ENCODE peak calls at places on chromosomes 4 and X, in seven cellular contexts. One of them, this sample, is unnamed.

GRCh38 chrX:47658684-47659515 is at the start of gene UXT:
- DNase-seq in fibroblast of villous mesenchyme: peak; percentile 98
- DNase-seq in heart right ventricle: peak; percentile 89
- DNase-seq in tibial artery: peak; percentile 96
- DNase-seq in tibial nerve: peak; percentile 87
- DNase-seq in nephron progenitor cell: peak; percentile 91
- DNase-seq in testis: peak; percentile 94
- DNase-seq in this sample: peak; percentile 25

GRCh38 chr4:131499139-131499873 is 1649.8 kb upstream of the PCDH10 start:
- DNase-seq in tibial nerve: peak; percentile 8
- DNase-seq in tibial artery: no peak
- DNase-seq in testis: no peak
- DNase-seq in fibroblast of villous mesenchyme: peak; percentile 83
- DNase-seq in nephron progenitor cell: no peak
- DNase-seq in heart right ventricle: no peak
- DNase-seq in this sample: no peak

GRCh38 chrX:17967888-17968287 is 106.8 kb upstream of the RAI2 start:
- DNase-seq in fibroblast of villous mesenchyme: no peak
- DNase-seq in tibial artery: no peak
- DNase-seq in heart right ventricle: no peak
- DNase-seq in tibial nerve: no peak
- DNase-seq in testis: no peak
- DNase-seq in nephron progenitor cell: no peak
- DNase-seq in this sample: no peak

GRCh38 chr4:1469043-1469442 is 62.8 kb upstream of the NKX1-1 start:
- DNase-seq in nephron progenitor cell: no peak
- DNase-seq in heart right ventricle: no peak
- DNase-seq in testis: no peak
- DNase-seq in tibial nerve: no peak
- DNase-seq in tibial artery: no peak
- DNase-seq in fibroblast of villous mesenchyme: no peak
- DNase-seq in this sample: no peak

GRCh38 chr4:13523591-13524503 is 20.5 kb downstream of the NKX3-2 start:
- DNase-seq in fibroblast of villous mesenchyme: no peak
- DNase-seq in tibial nerve: no peak
- DNase-seq in testis: no peak
- DNase-seq in heart right ventricle: no peak
- DNase-seq in tibial artery: no peak
- DNase-seq in nephron progenitor cell: no peak
- DNase-seq in this sample: no peak

GRCh38 chrX:102085706-102086105 is 39.8 kb upstream of the TCEAL2 start:
- DNase-seq in tibial artery: no peak
- DNase-seq in testis: no peak
- DNase-seq in tibial nerve: no peak
- DNase-seq in fibroblast of villous mesenchyme: no peak
- DNase-seq in nephron progenitor cell: no peak
- DNase-seq in heart right ventricle: no peak
- DNase-seq in this sample: no peak

GRCh38 chr4:20916106-20916505 is 215.8 kb downstream of the PACRGL start:
- DNase-seq in testis: no peak
- DNase-seq in tibial nerve: no peak
- DNase-seq in fibroblast of villous mesenchyme: no peak
- DNase-seq in heart right ventricle: no peak
- DNase-seq in tibial artery: no peak
- DNase-seq in nephron progenitor cell: no peak
- DNase-seq in this sample: no peak

GRCh38 chr4:112648263-112649054 is 11.5 kb downstream of the LARP7 start:
- DNase-seq in nephron progenitor cell: no peak
- DNase-seq in fibroblast of villous mesenchyme: no peak
- DNase-seq in tibial artery: no peak
- DNase-seq in tibial nerve: no peak
- DNase-seq in heart right ventricle: no peak
- DNase-seq in testis: no peak
- DNase-seq in this sample: no peak

GRCh38 chr4:13635281-13635799 is 7.8 kb upstream of the BOD1L1 start:
- DNase-seq in testis: no peak
- DNase-seq in fibroblast of villous mesenchyme: no peak
- DNase-seq in tibial artery: no peak
- DNase-seq in heart right ventricle: no peak
- DNase-seq in tibial nerve: no peak
- DNase-seq in nephron progenitor cell: no peak
- DNase-seq in this sample: no peak

GRCh38 chr4:7629855-7630254 is 195.1 kb upstream of the PSAPL1 start:
- DNase-seq in tibial artery: no peak
- DNase-seq in fibroblast of villous mesenchyme: no peak
- DNase-seq in tibial nerve: no peak
- DNase-seq in nephron progenitor cell: no peak
- DNase-seq in heart right ventricle: no peak
- DNase-seq in testis: no peak
- DNase-seq in this sample: no peak

GRCh38 chrX:124086411-124086810 is 124.9 kb downstream of the STAG2 start:
- DNase-seq in tibial nerve: no peak
- DNase-seq in tibial artery: no peak
- DNase-seq in fibroblast of villous mesenchyme: no peak
- DNase-seq in heart right ventricle: no peak
- DNase-seq in nephron progenitor cell: no peak
- DNase-seq in testis: no peak
- DNase-seq in this sample: no peak

GRCh38 chr4:37693450-37694190 is 7.4 kb upstream of the RELL1 start:
- DNase-seq in tibial nerve: no peak
- DNase-seq in fibroblast of villous mesenchyme: peak; percentile 70
- DNase-seq in tibial artery: no peak
- DNase-seq in heart right ventricle: no peak
- DNase-seq in nephron progenitor cell: no peak
- DNase-seq in testis: no peak
- DNase-seq in this sample: no peak

GRCh38 chrX:131677655-131678628 is 134.1 kb downstream of the OR13H1 start:
- DNase-seq in tibial nerve: no peak
- DNase-seq in nephron progenitor cell: peak; percentile 78
- DNase-seq in testis: peak; percentile 25
- DNase-seq in tibial artery: no peak
- DNase-seq in fibroblast of villous mesenchyme: peak; percentile 21
- DNase-seq in heart right ventricle: peak; percentile 11
- DNase-seq in this sample: peak; percentile 16

GRCh38 chr4:83651846-83652245 is 115.9 kb downstream of the GPAT3 start:
- DNase-seq in heart right ventricle: no peak
- DNase-seq in testis: no peak
- DNase-seq in nephron progenitor cell: no peak
- DNase-seq in tibial artery: no peak
- DNase-seq in tibial nerve: no peak
- DNase-seq in fibroblast of villous mesenchyme: no peak
- DNase-seq in this sample: no peak

GRCh38 chr4:186144596-186145569 is 40.4 kb downstream of the FAM149A start:
- DNase-seq in testis: peak; percentile 50
- DNase-seq in tibial nerve: peak; percentile 16
- DNase-seq in fibroblast of villous mesenchyme: peak; percentile 45
- DNase-seq in nephron progenitor cell: peak; percentile 90
- DNase-seq in tibial artery: peak; percentile 85
- DNase-seq in heart right ventricle: peak; percentile 73
- DNase-seq in this sample: no peak

GRCh38 chr4:70714488-70714887 is 7.3 kb upstream of the RUFY3 start:
- DNase-seq in tibial artery: no peak
- DNase-seq in testis: no peak
- DNase-seq in nephron progenitor cell: no peak
- DNase-seq in tibial nerve: no peak
- DNase-seq in heart right ventricle: no peak
- DNase-seq in fibroblast of villous mesenchyme: no peak
- DNase-seq in this sample: no peak

GRCh38 chr4:72430050-72430449 is 139.0 kb downstream of the ADAMTS3 start:
- DNase-seq in fibroblast of villous mesenchyme: no peak
- DNase-seq in tibial nerve: no peak
- DNase-seq in tibial artery: no peak
- DNase-seq in testis: no peak
- DNase-seq in heart right ventricle: no peak
- DNase-seq in nephron progenitor cell: no peak
- DNase-seq in this sample: no peak

GRCh38 chrX:150087612-150088011 is 149.3 kb upstream of the EOLA2 start:
- DNase-seq in nephron progenitor cell: no peak
- DNase-seq in heart right ventricle: no peak
- DNase-seq in tibial nerve: no peak
- DNase-seq in testis: no peak
- DNase-seq in fibroblast of villous mesenchyme: no peak
- DNase-seq in tibial artery: no peak
- DNase-seq in this sample: no peak

GRCh38 chrX:110418857-110419249 is 60.2 kb downstream of the RTL9 start:
- DNase-seq in testis: no peak
- DNase-seq in nephron progenitor cell: no peak
- DNase-seq in fibroblast of villous mesenchyme: peak; percentile 85
- DNase-seq in heart right ventricle: no peak
- DNase-seq in tibial artery: no peak
- DNase-seq in tibial nerve: no peak
- DNase-seq in this sample: no peak

GRCh38 chr4:55435136-55435535 is 39.4 kb downstream of the TMEM165 start:
- DNase-seq in tibial artery: no peak
- DNase-seq in heart right ventricle: no peak
- DNase-seq in testis: no peak
- DNase-seq in fibroblast of villous mesenchyme: no peak
- DNase-seq in tibial nerve: no peak
- DNase-seq in nephron progenitor cell: no peak
- DNase-seq in this sample: no peak

GRCh38 chr4:139576219-139576618 is 20.2 kb upstream of the SETD7 start:
- DNase-seq in nephron progenitor cell: no peak
- DNase-seq in tibial nerve: no peak
- DNase-seq in heart right ventricle: no peak
- DNase-seq in testis: no peak
- DNase-seq in tibial artery: no peak
- DNase-seq in fibroblast of villous mesenchyme: no peak
- DNase-seq in this sample: no peak

GRCh38 chr4:153535735-153536494 is 69.8 kb downstream of the TMEM131L start:
- DNase-seq in nephron progenitor cell: no peak
- DNase-seq in tibial artery: no peak
- DNase-seq in heart right ventricle: no peak
- DNase-seq in testis: no peak
- DNase-seq in fibroblast of villous mesenchyme: peak; percentile 47
- DNase-seq in tibial nerve: no peak
- DNase-seq in this sample: no peak

GRCh38 chr4:94446386-94446785 is 5.4 kb upstream of the PDLIM5 start:
- DNase-seq in nephron progenitor cell: no peak
- DNase-seq in fibroblast of villous mesenchyme: peak; percentile 83
- DNase-seq in tibial artery: no peak
- DNase-seq in tibial nerve: no peak
- DNase-seq in testis: no peak
- DNase-seq in heart right ventricle: no peak
- DNase-seq in this sample: no peak

GRCh38 chrX:45421806-45422205 is 221.1 kb upstream of the DIPK2B start:
- DNase-seq in nephron progenitor cell: no peak
- DNase-seq in heart right ventricle: no peak
- DNase-seq in tibial artery: no peak
- DNase-seq in fibroblast of villous mesenchyme: no peak
- DNase-seq in testis: no peak
- DNase-seq in tibial nerve: no peak
- DNase-seq in this sample: no peak

GRCh38 chr4:73648478-73648877 is 28.2 kb upstream of the RASSF6 start:
- DNase-seq in heart right ventricle: no peak
- DNase-seq in tibial nerve: no peak
- DNase-seq in tibial artery: no peak
- DNase-seq in testis: no peak
- DNase-seq in nephron progenitor cell: no peak
- DNase-seq in fibroblast of villous mesenchyme: no peak
- DNase-seq in this sample: no peak

GRCh38 chrX:9612146-9612505 is 147.3 kb downstream of the TBL1X start:
- DNase-seq in tibial artery: no peak
- DNase-seq in testis: no peak
- DNase-seq in fibroblast of villous mesenchyme: no peak
- DNase-seq in tibial nerve: no peak
- DNase-seq in heart right ventricle: no peak
- DNase-seq in nephron progenitor cell: no peak
- DNase-seq in this sample: no peak

GRCh38 chrX:34656842-34657780 is at the start of gene TMEM47:
- DNase-seq in heart right ventricle: peak; percentile 78
- DNase-seq in tibial nerve: peak; percentile 17
- DNase-seq in testis: peak; percentile 68
- DNase-seq in fibroblast of villous mesenchyme: peak; percentile 34
- DNase-seq in nephron progenitor cell: peak; percentile 91
- DNase-seq in tibial artery: peak; percentile 86
- DNase-seq in this sample: peak; percentile 13

GRCh38 chrX:44225667-44226066 is 117.8 kb downstream of the EFHC2 start:
- DNase-seq in tibial nerve: no peak
- DNase-seq in testis: no peak
- DNase-seq in fibroblast of villous mesenchyme: no peak
- DNase-seq in nephron progenitor cell: no peak
- DNase-seq in tibial artery: no peak
- DNase-seq in heart right ventricle: no peak
- DNase-seq in this sample: no peak

GRCh38 chrX:14529288-14529989 is at the start of gene GLRA2:
- DNase-seq in tibial nerve: no peak
- DNase-seq in nephron progenitor cell: peak; percentile 69
- DNase-seq in tibial artery: no peak
- DNase-seq in testis: peak; percentile 33
- DNase-seq in heart right ventricle: no peak
- DNase-seq in fibroblast of villous mesenchyme: peak; percentile 27
- DNase-seq in this sample: no peak

GRCh38 chr4:13703096-13703495 is 75.6 kb upstream of the BOD1L1 start:
- DNase-seq in heart right ventricle: no peak
- DNase-seq in tibial nerve: no peak
- DNase-seq in tibial artery: no peak
- DNase-seq in testis: no peak
- DNase-seq in nephron progenitor cell: no peak
- DNase-seq in fibroblast of villous mesenchyme: peak; percentile 6
- DNase-seq in this sample: no peak

GRCh38 chr4:2910409-2910808 is 52.8 kb downstream of the NOP14 start:
- DNase-seq in tibial artery: no peak
- DNase-seq in nephron progenitor cell: no peak
- DNase-seq in heart right ventricle: no peak
- DNase-seq in fibroblast of villous mesenchyme: no peak
- DNase-seq in tibial nerve: no peak
- DNase-seq in testis: no peak
- DNase-seq in this sample: no peak
- TF ChIP-seq CTCF in tibial artery: no peak
- TF ChIP-seq CTCF in nephron progenitor cell: no peak
- TF ChIP-seq CTCF in heart right ventricle: no peak
- TF ChIP-seq CTCF in fibroblast of villous mesenchyme: no peak
- TF ChIP-seq CTCF in tibial nerve: no peak
- TF ChIP-seq CTCF in testis: no peak
- TF ChIP-seq CTCF in this sample: no peak

GRCh38 chr4:140595065-140595464 is 26.3 kb upstream of the UCP1 start:
- DNase-seq in tibial nerve: no peak
- DNase-seq in fibroblast of villous mesenchyme: peak; percentile 18
- DNase-seq in nephron progenitor cell: no peak
- DNase-seq in tibial artery: no peak
- DNase-seq in testis: peak; percentile 20
- DNase-seq in heart right ventricle: no peak
- DNase-seq in this sample: no peak
- TF ChIP-seq CTCF in tibial nerve: no peak
- TF ChIP-seq CTCF in fibroblast of villous mesenchyme: peak; percentile 44
- TF ChIP-seq CTCF in nephron progenitor cell: peak; percentile 28
- TF ChIP-seq CTCF in tibial artery: no peak
- TF ChIP-seq CTCF in testis: peak; percentile 39
- TF ChIP-seq CTCF in heart right ventricle: peak; percentile 57
- TF ChIP-seq CTCF in this sample: peak; percentile 21

GRCh38 chrX:67555578-67556203 is 11.9 kb downstream of the AR start:
- DNase-seq in fibroblast of villous mesenchyme: no peak
- DNase-seq in tibial nerve: no peak
- DNase-seq in nephron progenitor cell: peak; percentile 15
- DNase-seq in tibial artery: peak; percentile 55
- DNase-seq in heart right ventricle: no peak
- DNase-seq in testis: peak; percentile 38
- DNase-seq in this sample: no peak
- TF ChIP-seq CTCF in fibroblast of villous mesenchyme: peak; percentile 65
- TF ChIP-seq CTCF in tibial nerve: peak; percentile 39
- TF ChIP-seq CTCF in nephron progenitor cell: peak; percentile 58
- TF ChIP-seq CTCF in tibial artery: peak; percentile 37
- TF ChIP-seq CTCF in heart right ventricle: peak; percentile 57
- TF ChIP-seq CTCF in testis: peak; percentile 69
- TF ChIP-seq CTCF in this sample: peak; percentile 38

GRCh38 chr4:63036159-63036866 is 1372.9 kb downstream of the TECRL start:
- DNase-seq in tibial artery: no peak
- DNase-seq in tibial nerve: no peak
- DNase-seq in heart right ventricle: no peak
- DNase-seq in fibroblast of villous mesenchyme: no peak
- DNase-seq in nephron progenitor cell: no peak
- DNase-seq in testis: no peak
- DNase-seq in this sample: no peak
- TF ChIP-seq CTCF in tibial artery: no peak
- TF ChIP-seq CTCF in tibial nerve: no peak
- TF ChIP-seq CTCF in heart right ventricle: no peak
- TF ChIP-seq CTCF in fibroblast of villous mesenchyme: no peak
- TF ChIP-seq CTCF in nephron progenitor cell: no peak
- TF ChIP-seq CTCF in testis: no peak
- TF ChIP-seq CTCF in this sample: no peak